ENCODE peak calls at places on chromosomes 2 and 18, in ten cellular contexts. G, M, Y, L, X, S, V, E, Q and I are unnamed samples.

GRCh38 chr2:169077674-169078240 is 8.4 kb downstream of the DHRS9 start:
- DNase-seq in G (no peak), M (no peak), Y (no peak), L (no peak), X (no peak), S (no peak), V (no peak), E (no peak), Q (no peak), I (no peak)

GRCh38 chr2:158603205-158603604 is 146.5 kb downstream of the PKP4 start:
- DNase-seq in G (no peak), M (no peak), Y (no peak), L (no peak), X (no peak), S (no peak), V (no peak), E (no peak), Q (no peak), I (no peak)

GRCh38 chr2:207256476-207257207 is 90.9 kb upstream of the KLF7 start:
- DNase-seq in G (no peak), M (no peak), Y (no peak), L (peak; percentile 58), X (no peak), S (peak; percentile 61), V (no peak), E (no peak), Q (no peak), I (peak; percentile 36)

GRCh38 chr2:44572196-44572900 is 210.6 kb downstream of the CAMKMT start:
- DNase-seq in G (no peak), M (no peak), Y (no peak), L (no peak), X (peak; percentile 39), S (peak; percentile 7), V (no peak), E (no peak), Q (no peak), I (no peak)

GRCh38 chr2:170582747-170583463 is 132.2 kb upstream of the SP5 start:
- DNase-seq in G (no peak), M (no peak), Y (no peak), L (no peak), X (no peak), S (no peak), V (no peak), E (no peak), Q (no peak), I (no peak)

GRCh38 chr2:218010116-218010837 is 7.5 kb upstream of the TNS1 start:
- DNase-seq in G (no peak), M (no peak), Y (peak; percentile 58), L (peak; percentile 56), X (peak; percentile 25), S (peak; percentile 40), V (peak; percentile 50), E (no peak), Q (peak; percentile 85), I (peak; percentile 44)

GRCh38 chr2:196275646-196276352 is 104.4 kb upstream of the STK17B start:
- DNase-seq in G (no peak), M (no peak), Y (no peak), L (no peak), X (peak; percentile 24), S (peak; percentile 83), V (no peak), E (no peak), Q (no peak), I (peak; percentile 59)

GRCh38 chr2:42944744-42945415 is 152.5 kb upstream of the HAAO start:
- DNase-seq in G (no peak), M (no peak), Y (no peak), L (peak; percentile 50), X (peak; percentile 44), S (peak; percentile 54), V (no peak), E (no peak), Q (no peak), I (no peak)

GRCh38 chr2:1651131-1652066 is 92.9 kb downstream of the PXDN start:
- DNase-seq in G (no peak), M (no peak), Y (no peak), L (peak; percentile 54), X (no peak), S (no peak), V (no peak), E (no peak), Q (peak; percentile 35), I (no peak)

GRCh38 chr2:25606892-25607291 is 66.5 kb downstream of the DTNB start:
- DNase-seq in G (no peak), M (no peak), Y (no peak), L (peak; percentile 47), X (peak; percentile 60), S (peak; percentile 22), V (no peak), E (no peak), Q (no peak), I (peak; percentile 22)

GRCh38 chr2:189578272-189578671 is 2.3 kb downstream of the SLC40A1 start:
- DNase-seq in G (no peak), M (no peak), Y (no peak), L (no peak), X (no peak), S (no peak), V (no peak), E (no peak), Q (no peak), I (no peak)

GRCh38 chr2:189577108-189577507 is 3.5 kb downstream of the SLC40A1 start:
- DNase-seq in G (no peak), M (no peak), Y (no peak), L (no peak), X (no peak), S (no peak), V (no peak), E (no peak), Q (no peak), I (no peak)

GRCh38 chr2:189574793-189575475 is 5.7 kb downstream of the SLC40A1 start:
- DNase-seq in G (no peak), M (no peak), Y (no peak), L (no peak), X (peak; percentile 33), S (no peak), V (no peak), E (no peak), Q (no peak), I (no peak)

GRCh38 chr2:189579585-189579984 is 1.0 kb downstream of the SLC40A1 start:
- DNase-seq in G (no peak), M (no peak), Y (no peak), L (peak; percentile 66), X (no peak), S (peak; percentile 30), V (no peak), E (no peak), Q (no peak), I (peak; percentile 67)

GRCh38 chr2:189576361-189576760 is 4.2 kb downstream of the SLC40A1 start:
- DNase-seq in G (no peak), M (no peak), Y (no peak), L (no peak), X (no peak), S (no peak), V (no peak), E (peak; percentile 49), Q (no peak), I (no peak)
- H3K4me3 ChIP-seq in G (no peak overlapping the region), M (no peak overlapping the region), Y (peak overlapping the region; percentile 75), L (no peak overlapping the region), X (no peak overlapping the region), S (no peak overlapping the region), V (no peak overlapping the region), E (no peak overlapping the region), Q (peak overlapping the region; percentile 68), I (no peak overlapping the region)

GRCh38 chr18:32427084-32427933 is 43.4 kb downstream of the GAREM1 start:
- DNase-seq in G (no peak), M (no peak), Y (no peak), L (peak; percentile 18), X (no peak), S (peak; percentile 4), V (no peak), E (no peak), Q (no peak), I (no peak)

GRCh38 chr18:32422978-32423740 is 47.5 kb downstream of the GAREM1 start:
- DNase-seq in G (no peak), M (no peak), Y (no peak), L (peak; percentile 30), X (no peak), S (no peak), V (no peak), E (no peak), Q (no peak), I (no peak)

GRCh38 chr18:32424696-32425095 is 46.0 kb downstream of the GAREM1 start:
- DNase-seq in G (no peak), M (no peak), Y (no peak), L (peak; percentile 75), X (no peak), S (no peak), V (no peak), E (no peak), Q (no peak), I (peak; percentile 3)

GRCh38 chr18:32422185-32422584 is 48.5 kb downstream of the GAREM1 start:
- DNase-seq in G (no peak), M (no peak), Y (no peak), L (no peak), X (no peak), S (no peak), V (no peak), E (no peak), Q (no peak), I (no peak)

GRCh38 chr18:32425466-32425865 is 45.2 kb downstream of the GAREM1 start:
- DNase-seq in G (no peak), M (no peak), Y (no peak), L (peak; percentile 84), X (peak; percentile 21), S (peak; percentile 3), V (no peak), E (no peak), Q (no peak), I (peak; percentile 19)
- H3K4me3 ChIP-seq in G (no peak overlapping the region), M (no peak overlapping the region), Y (no peak overlapping the region), L (no peak overlapping the region), X (no peak overlapping the region), S (no peak overlapping the region), V (no peak overlapping the region), E (no peak overlapping the region), Q (no peak overlapping the region), I (no peak overlapping the region)

GRCh38 chr2:167966367-167966766 is 281.0 kb downstream of the STK39 start:
- DNase-seq in G (no peak), M (no peak), Y (no peak), L (no peak), X (no peak), S (no peak), V (no peak), E (no peak), Q (no peak), I (no peak)

GRCh38 chr2:167972746-167973145 is 274.6 kb downstream of the STK39 start:
- DNase-seq in G (no peak), M (no peak), Y (no peak), L (no peak), X (no peak), S (no peak), V (no peak), E (no peak), Q (no peak), I (no peak)

GRCh38 chr2:167966937-167967913 is 280.2 kb downstream of the STK39 start:
- DNase-seq in G (no peak), M (no peak), Y (no peak), L (no peak), X (no peak), S (no peak), V (no peak), E (no peak), Q (no peak), I (peak; percentile 49)

GRCh38 chr2:167972020-167972419 is 275.4 kb downstream of the STK39 start:
- DNase-seq in G (no peak), M (no peak), Y (no peak), L (no peak), X (no peak), S (no peak), V (no peak), E (no peak), Q (no peak), I (no peak)
- H3K4me3 ChIP-seq in G (no peak overlapping the region), M (no peak overlapping the region), Y (no peak overlapping the region), L (no peak overlapping the region), X (no peak overlapping the region), S (no peak overlapping the region), V (no peak overlapping the region), E (no peak overlapping the region), Q (no peak overlapping the region), I (no peak overlapping the region)

GRCh38 chr18:78981652-78981955 is 2.0 kb downstream of the SALL3 start:
- DNase-seq in G (no peak), M (no peak), Y (no peak), L (no peak), X (no peak), S (no peak), V (no peak), E (no peak), Q (no peak), I (no peak)
- H3K4me3 ChIP-seq in G (no peak overlapping the region), M (no peak overlapping the region), Y (no peak overlapping the region), L (peak overlapping the region; percentile 51), X (no peak overlapping the region), S (no peak overlapping the region), V (no peak overlapping the region), E (no peak overlapping the region), Q (no peak overlapping the region), I (no peak overlapping the region)